ENCODE peak calls at places on chromosomes 5 and 9, in five cellular contexts. G is heart right ventricle, Y is fibroblast of lung, D is testis, J is OCI-LY7. X is an unnamed sample.

GRCh38 chr5:106267256-106267655 is 1403.5 kb downstream of the EFNA5 start:
- DNase-seq in D (no peak), G (no peak), J (no peak), Y (no peak), X (no peak)

GRCh38 chr5:72378636-72379289 is 58.6 kb downstream of the PTCD2 start:
- DNase-seq in Y (peak), G (peak), D (no peak), J (no peak), X (no peak)

GRCh38 chr9:33255006-33255405 is 9.5 kb downstream of the BAG1 start:
- DNase-seq in J (no peak), G (no peak), D (no peak), Y (no peak), X (no peak)

GRCh38 chr5:140346348-140347221 is at the start of gene HBEGF:
- DNase-seq in D (peak), J (peak), Y (peak), G (peak), X (no peak)

GRCh38 chr9:105007143-105007542 is 79.2 kb upstream of the ABCA1 start:
- DNase-seq in G (peak), Y (peak), D (no peak), J (no peak), X (no peak)

GRCh38 chr9:107033974-107034373 is 171.0 kb downstream of the ZNF462 start:
- DNase-seq in Y (no peak), J (no peak), D (no peak), G (no peak), X (no peak)

GRCh38 chr9:89676281-89676680 is 71.5 kb downstream of the GADD45G start:
- DNase-seq in Y (no peak), J (no peak), G (peak), D (no peak), X (no peak)

GRCh38 chr9:94772654-94773303 is 46.3 kb downstream of the AOPEP start:
- DNase-seq in D (no peak), G (no peak), J (no peak), Y (peak), X (no peak)

GRCh38 chr9:129415954-129416651 is 204.8 kb downstream of the C9orf50 start:
- DNase-seq in G (no peak), J (no peak), Y (no peak), D (no peak), X (no peak)

GRCh38 chr5:113202904-113203716 is 226.5 kb downstream of the DCP2 start:
- DNase-seq in D (no peak), J (no peak), G (peak), Y (peak), X (peak)

GRCh38 chr5:126253406-126253805 is 169.8 kb upstream of the GRAMD2B start:
- DNase-seq in D (no peak), J (no peak), Y (no peak), G (no peak), X (no peak)

GRCh38 chr5:14138608-14139540 is 4.3 kb upstream of the TRIO start:
- DNase-seq in D (no peak), Y (no peak), G (no peak), J (no peak), X (no peak)

GRCh38 chr5:132791026-132791425 is 14.0 kb upstream of the SEPTIN8 start:
- DNase-seq in J (no peak), D (no peak), G (no peak), Y (no peak), X (no peak)

GRCh38 chr5:89343666-89344065 is 460.7 kb upstream of the MEF2C start:
- DNase-seq in G (no peak), Y (peak), D (no peak), J (no peak), X (no peak)

GRCh38 chr5:150853560-150853959 is 7.2 kb downstream of the IRGM start:
- DNase-seq in Y (no peak), D (no peak), G (no peak), J (no peak), X (no peak)

GRCh38 chr9:109922617-109923260 is 142.7 kb downstream of the PALM2AKAP2 start:
- DNase-seq in D (no peak), G (no peak), Y (no peak), J (no peak), X (no peak)

GRCh38 chr5:97297063-97297715 is 114.1 kb upstream of the RIOK2 start:
- DNase-seq in Y (peak), J (peak), G (no peak), D (peak), X (no peak)

GRCh38 chr5:122751293-122751753 is 23.6 kb upstream of the SNX2 start:
- DNase-seq in G (no peak), D (no peak), Y (peak), J (no peak), X (no peak)

GRCh38 chr5:115571441-115571878 is 26.9 kb upstream of the FEM1C start:
- DNase-seq in G (peak), Y (no peak), D (peak), J (no peak), X (no peak)
- TF ChIP-seq CTCF in G (no peak), Y (no peak), D (no peak), J (no peak), X (no peak)

DNA sequence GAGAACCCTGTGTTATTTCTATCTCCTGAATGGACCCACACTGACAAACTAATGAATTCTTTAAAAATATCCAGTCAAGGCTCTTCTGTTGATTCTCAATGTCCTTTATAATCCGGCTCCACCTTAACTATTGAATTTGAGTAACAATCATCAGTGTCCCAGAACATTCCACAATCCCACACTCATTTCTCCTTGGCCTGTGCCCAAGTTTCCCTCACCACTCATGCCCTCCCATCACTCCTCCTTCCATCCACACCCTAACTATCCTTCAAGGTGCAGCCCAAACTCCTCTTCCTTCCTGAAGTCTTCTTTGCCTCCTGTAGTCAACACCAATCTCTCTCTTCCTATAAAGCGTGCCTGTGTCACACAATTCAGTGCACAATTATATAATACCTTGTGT is 106.1 kb downstream of the NUDT12 start:
- DNase-seq in G (no peak), D (no peak), Y (no peak), J (no peak), X (no peak)
- TF ChIP-seq CTCF in G (no peak), D (no peak), Y (no peak), J (no peak), X (no peak)

GRCh38 chr5:173592050-173592669 is 24.3 kb downstream of the BOD1 start:
- DNase-seq in D (no peak), J (peak), Y (no peak), G (no peak), X (no peak)
- TF ChIP-seq CTCF in D (peak), J (peak), Y (peak), G (peak), X (peak)

DNA sequence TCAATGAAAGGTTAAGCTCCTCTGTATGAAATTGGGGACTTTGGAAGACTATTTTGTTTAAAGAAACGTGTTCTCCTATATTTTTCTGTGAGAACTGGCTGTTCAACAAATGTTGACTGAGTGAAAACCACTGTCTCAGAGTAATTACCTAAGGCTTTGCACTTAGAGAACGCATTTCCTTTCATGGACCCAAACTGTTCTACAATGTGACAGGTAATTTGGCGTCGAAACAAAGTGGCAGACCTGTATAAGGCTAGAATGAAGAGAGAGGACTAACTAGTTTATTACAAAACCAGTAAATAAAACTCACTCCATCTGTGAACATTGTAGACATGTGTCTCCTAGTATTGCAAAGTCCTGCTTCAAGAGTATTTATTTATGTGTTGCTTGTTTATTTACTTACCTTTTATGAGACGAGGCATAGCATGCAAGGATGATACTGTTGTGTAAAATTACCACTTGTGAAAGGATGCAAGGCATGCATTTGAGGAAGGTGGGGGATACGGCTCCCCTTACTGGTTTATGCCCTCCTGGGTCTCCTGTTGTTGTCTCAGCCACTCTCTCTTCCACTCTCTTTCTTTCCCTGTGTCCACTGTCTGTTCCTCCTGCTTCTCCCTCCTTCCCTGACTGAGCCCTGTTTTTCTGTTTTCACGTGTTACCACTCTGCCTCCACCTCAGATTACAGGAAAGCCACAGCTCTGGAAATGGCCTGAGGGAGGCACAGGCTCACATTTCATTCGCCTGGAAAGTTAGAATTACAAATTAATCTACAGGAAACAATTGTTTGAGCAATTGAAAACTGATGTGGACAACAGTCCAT is 444.0 kb upstream of the ZNF608 start:
- DNase-seq in D (no peak), Y (no peak), J (no peak), G (no peak), X (no peak)
- TF ChIP-seq CTCF in D (no peak), Y (no peak), J (no peak), G (no peak), X (no peak)

GRCh38 chr5:116612431-116612830 is 37.8 kb upstream of the SEMA6A start:
- DNase-seq in J (no peak), Y (no peak), D (no peak), G (no peak), X (no peak)

GRCh38 chr5:116613445-116613844 is 38.8 kb upstream of the SEMA6A start:
- DNase-seq in G (no peak), Y (no peak), J (no peak), D (no peak), X (no peak)

DNA sequence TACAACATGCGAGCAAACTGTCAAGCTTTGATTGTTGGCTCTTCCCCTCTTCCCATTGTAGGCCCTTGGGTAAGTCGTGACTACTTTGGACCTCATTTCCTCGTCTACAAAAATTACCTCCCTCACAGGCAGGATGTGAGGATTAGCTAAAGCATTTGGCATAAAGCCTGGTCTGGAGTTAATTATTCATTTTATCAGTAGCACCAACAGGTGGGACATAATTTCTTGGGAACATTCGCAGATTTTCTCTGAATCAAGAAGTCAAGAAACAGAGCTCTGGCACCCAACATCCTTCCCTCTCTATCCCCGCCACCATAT is 39.9 kb upstream of the SEMA6A start:
- DNase-seq in G (no peak), D (no peak), Y (no peak), J (no peak), X (no peak)
- TF ChIP-seq CTCF in G (no peak), D (no peak), Y (no peak), J (no peak), X (no peak)

GRCh38 chr5:178236685-178237084 is 4.1 kb upstream of the PHYKPL start:
- DNase-seq in D (peak), J (no peak), G (peak), Y (no peak), X (no peak)

GRCh38 chr5:178236126-178236525 is 3.5 kb upstream of the PHYKPL start:
- DNase-seq in J (no peak), G (no peak), D (no peak), Y (no peak), X (no peak)

GRCh38 chr5:178234121-178234752 is 1.6 kb upstream of the PHYKPL start:
- DNase-seq in J (no peak), G (no peak), Y (no peak), D (no peak), X (no peak)

GRCh38 chr5:178235600-178235998 is 3.0 kb upstream of the PHYKPL start:
- DNase-seq in D (no peak), Y (no peak), G (no peak), J (no peak), X (no peak)

GRCh38 chr5:178234753-178235599 is 2.4 kb upstream of the PHYKPL start:
- DNase-seq in D (peak), J (peak), G (peak), Y (peak), X (no peak)
- TF ChIP-seq CTCF in D (peak), J (peak), G (peak), Y (peak), X (peak)

DNA sequence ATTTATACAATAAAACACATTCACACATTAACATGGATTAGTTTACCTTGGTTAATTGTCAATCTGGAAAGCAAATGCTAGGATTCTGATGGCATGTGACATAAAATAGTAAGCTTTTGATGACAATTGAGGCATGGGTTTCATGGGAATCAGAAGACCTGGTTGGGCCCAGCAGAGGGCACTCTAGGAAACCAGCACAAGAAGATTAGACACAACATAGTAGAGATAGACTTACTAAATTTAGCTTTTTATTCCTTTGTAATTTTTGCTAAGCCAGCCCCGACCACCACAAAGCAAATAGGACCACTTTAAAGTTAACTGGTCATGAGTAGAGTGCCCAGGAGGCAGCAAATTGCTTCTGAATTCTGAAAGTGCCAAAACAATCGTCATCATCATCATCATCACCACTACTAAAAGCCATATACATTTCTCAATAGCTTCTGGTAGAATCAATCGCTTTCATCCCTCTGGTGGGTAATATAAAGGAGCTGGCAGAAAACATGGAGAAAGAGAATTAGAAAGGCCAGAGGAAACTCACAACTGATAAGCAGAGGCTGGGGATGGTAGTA is 163.2 kb downstream of the ARRDC3 start:
- DNase-seq in D (peak), Y (no peak), J (peak), G (no peak), X (no peak)
- TF ChIP-seq CTCF in D (peak), Y (no peak), J (peak), G (peak), X (peak)

GRCh38 chr9:136808075-136808780 is 480 bp downstream of the RABL6 start:
- DNase-seq in G (no peak), J (peak), Y (no peak), D (peak), X (peak)
- TF ChIP-seq CTCF in G (no peak), J (peak), Y (no peak), D (no peak), X (no peak)

X was measured in RWPE2.